ENCODE peak calls at places on chromosomes 3 and 15, in six cellular contexts. M, U, B, W, J and Z are unnamed samples.

GRCh38 chr3:242986-243706 is 46.6 kb downstream of the CHL1 start:
- DNase-seq in M (no peak), U (no peak), B (no peak), W (no peak), J (no peak), Z (peak; percentile 64)

GRCh38 chr3:24639640-24640329 is 145.1 kb upstream of the THRB start:
- DNase-seq in M (no peak), U (no peak), B (no peak), W (no peak), J (no peak), Z (no peak)

GRCh38 chr15:31372635-31373091 is 46.0 kb downstream of the KLF13 start:
- DNase-seq in M (peak; percentile 77), U (peak; percentile 92), B (no peak), W (peak; percentile 43), J (peak; percentile 71), Z (peak; percentile 79)

GRCh38 chr3:188539631-188540194 is 385.8 kb downstream of the LPP start:
- DNase-seq in M (no peak), U (no peak), B (no peak), W (no peak), J (no peak), Z (no peak)

GRCh38 chr15:96209285-96209735 is 121.2 kb upstream of the NR2F2 start:
- DNase-seq in M (no peak), U (no peak), B (no peak), W (peak; percentile 46), J (no peak), Z (peak; percentile 7)

GRCh38 chr3:10426346-10427233 is 78.8 kb downstream of the ATP2B2 start:
- DNase-seq in M (no peak), U (no peak), B (no peak), W (no peak), J (no peak), Z (no peak)

GRCh38 chr3:189167027-189167766 is 4.6 kb upstream of the TPRG1 start:
- DNase-seq in M (no peak), U (no peak), B (peak; percentile 84), W (peak; percentile 68), J (peak; percentile 59), Z (peak; percentile 94)

GRCh38 chr3:197798863-197799262 is 7.8 kb downstream of the LRCH3 start:
- DNase-seq in M (no peak), U (no peak), B (no peak), W (no peak), J (no peak), Z (no peak)

GRCh38 chr3:59866076-59866475 is 816.3 kb upstream of the CFAP20DC start:
- DNase-seq in M (no peak), U (no peak), B (no peak), W (no peak), J (no peak), Z (peak; percentile 49)

GRCh38 chr3:45333549-45333948 is 54.8 kb upstream of the LARS2 start:
- DNase-seq in M (no peak), U (no peak), B (no peak), W (no peak), J (no peak), Z (peak; percentile 9)

GRCh38 chr3:48989796-48990635 is at the start of gene P4HTM:
- DNase-seq in M (peak; percentile 88), U (peak; percentile 92), B (peak; percentile 87), W (peak; percentile 94), J (peak; percentile 76), Z (peak; percentile 63)

GRCh38 chr3:11305509-11305908 is 33.3 kb downstream of the ATG7 start:
- DNase-seq in M (no peak), U (no peak), B (no peak), W (no peak), J (no peak), Z (peak; percentile 52)

GRCh38 chr3:43291546-43291945 is 5.2 kb downstream of the SNRK start:
- DNase-seq in M (no peak), U (no peak), B (no peak), W (no peak), J (no peak), Z (no peak)

DNA sequence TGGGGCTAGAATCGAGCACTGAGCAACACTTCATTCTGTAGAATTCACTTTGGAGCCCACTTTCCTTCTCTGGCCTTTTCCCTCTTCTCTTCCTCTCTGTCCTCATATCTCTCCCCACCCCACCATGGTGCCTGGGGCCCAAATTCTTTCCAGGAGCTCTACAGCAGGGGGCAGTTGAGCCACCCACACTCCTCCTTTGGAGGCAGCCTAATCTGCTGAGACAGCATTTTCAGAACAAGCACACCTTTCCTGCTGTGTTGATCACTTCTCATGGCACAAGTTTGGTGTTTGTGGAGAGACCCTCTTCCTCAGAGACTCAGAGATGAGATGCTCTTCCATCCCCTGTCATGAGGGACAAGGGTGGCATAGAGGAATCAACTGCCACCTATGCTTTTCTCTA is 52.0 kb upstream of the PRR23C start:
- DNase-seq in M (no peak), U (no peak), B (no peak), W (no peak), J (no peak), Z (no peak)
- H3K27me3 ChIP-seq in M (no peaks in the 10 kb centered on the region), U (no peaks in the 10 kb centered on the region), B (no peaks in the 10 kb centered on the region), W (peaks cover 4% of the 10 kb centered on the region), J (peaks cover 2% of the 10 kb centered on the region), Z (no peaks in the 10 kb centered on the region)

GRCh38 chr3:111572061-111572460 is 23.1 kb downstream of the ZBED2 start:
- DNase-seq in M (no peak), U (no peak), B (no peak), W (no peak), J (no peak), Z (no peak)

GRCh38 chr3:111568906-111569305 is 26.2 kb downstream of the ZBED2 start:
- DNase-seq in M (no peak), U (no peak), B (no peak), W (no peak), J (no peak), Z (no peak)

GRCh38 chr3:111570404-111571030 is 24.6 kb downstream of the ZBED2 start:
- DNase-seq in M (no peak), U (no peak), B (no peak), W (no peak), J (no peak), Z (no peak)

GRCh38 chr3:111568355-111568754 is 26.4 kb downstream of the CD96 start:
- DNase-seq in M (no peak), U (no peak), B (no peak), W (no peak), J (no peak), Z (no peak)

GRCh38 chr3:111571272-111571671 is 23.9 kb downstream of the ZBED2 start:
- DNase-seq in M (no peak), U (no peak), B (no peak), W (no peak), J (no peak), Z (no peak)
- TF ChIP-seq CTCF in M (no peak), U (no peak), B (no peak), W (no peak), J (no peak), Z (no peak)

GRCh38 chr15:67836134-67836455 is 3.8 kb downstream of the RNU6-1 start:
- DNase-seq in M (no peak), U (peak; percentile 42), B (no peak), W (no peak), J (no peak), Z (no peak)
- H3K4me3 ChIP-seq in M (peak overlapping the region; percentile 41), U (peak overlapping the region; percentile 51), B (peak overlapping the region; percentile 5), W (peak overlapping the region; percentile 7), J (peak overlapping the region; percentile 43), Z (peak overlapping the region; percentile 8)

DNA sequence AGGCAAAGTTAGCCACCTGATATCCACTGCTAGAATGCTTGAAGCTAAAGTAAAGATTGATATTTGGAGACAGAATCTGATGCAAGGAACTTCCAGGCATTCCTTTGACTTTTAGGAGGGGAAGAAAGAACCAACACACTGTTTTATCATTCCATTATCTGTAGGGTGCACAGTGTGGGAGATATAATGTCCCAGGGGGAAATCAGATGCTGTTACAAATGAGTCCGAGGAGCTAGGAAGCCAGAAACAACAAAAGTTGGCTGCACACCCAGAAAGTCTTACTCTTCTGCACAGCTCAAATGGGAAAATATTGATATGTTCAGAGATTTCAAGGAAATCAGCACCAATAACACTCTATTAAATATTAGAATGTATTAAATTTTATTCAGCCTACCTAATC is 113.6 kb upstream of the ROBO1 start:
- DNase-seq in M (no peak), U (no peak), B (no peak), W (no peak), J (no peak), Z (no peak)
- H3K27me3 ChIP-seq in M (no peaks in the 10 kb centered on the region), U (no peaks in the 10 kb centered on the region), B (no peaks in the 10 kb centered on the region), W (no peaks in the 10 kb centered on the region), J (no peaks in the 10 kb centered on the region), Z (no peaks in the 10 kb centered on the region)

GRCh38 chr15:72585025-72585424 is 69.5 kb upstream of the GOLGA6B start:
- DNase-seq in M (no peak), U (no peak), B (no peak), W (no peak), J (no peak), Z (no peak)

GRCh38 chr15:72588096-72588495 is 66.4 kb upstream of the GOLGA6B start:
- DNase-seq in M (no peak), U (no peak), B (no peak), W (no peak), J (no peak), Z (no peak)

GRCh38 chr15:72590427-72590826 is 64.1 kb upstream of the GOLGA6B start:
- DNase-seq in M (no peak), U (no peak), B (no peak), W (no peak), J (no peak), Z (no peak)

GRCh38 chr15:72584006-72584405 is 70.5 kb upstream of the GOLGA6B start:
- DNase-seq in M (no peak), U (no peak), B (no peak), W (no peak), J (no peak), Z (no peak)

DNA sequence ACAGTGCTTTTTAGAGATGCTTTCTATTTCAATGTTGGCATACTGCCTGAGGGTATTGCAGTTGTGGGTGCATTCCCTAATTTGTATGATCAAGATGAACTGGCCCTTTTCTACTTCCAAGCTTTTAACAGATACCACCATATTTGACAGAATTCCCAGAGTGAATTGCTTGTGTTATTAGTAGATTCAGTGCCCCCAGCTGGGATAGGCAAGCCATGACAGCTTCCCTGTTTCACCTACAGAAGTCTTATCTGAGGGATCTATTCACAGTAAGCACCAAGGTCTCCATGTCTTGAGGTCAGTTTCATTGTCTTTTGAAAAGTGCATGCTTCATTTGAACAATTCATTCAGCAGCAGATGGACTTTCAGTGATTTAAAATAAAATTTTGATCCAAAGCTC is 68.8 kb upstream of the GOLGA6B start:
- DNase-seq in M (no peak), U (no peak), B (no peak), W (no peak), J (no peak), Z (peak; percentile 9)
- TF ChIP-seq CTCF in M (no peak), U (peak; percentile 6), B (no peak), W (peak; percentile 23), J (peak; percentile 36), Z (no peak)